ENCODE peak calls at places on chromosome 15, in six cellular contexts. One of them, this sample, is unnamed.

GRCh38 chr15:41561104-41561776 is 2.2 kb downstream of the TYRO3 start:
- DNase-seq in transverse colon: no peak
- DNase-seq in uterus: no peak
- DNase-seq in tibial nerve: no peak
- DNase-seq in IMR-90: no peak
- DNase-seq in adrenal gland: no peak
- DNase-seq in this sample: no peak

GRCh38 chr15:40763801-40764765 is at the start of gene GCHFR:
- DNase-seq in transverse colon: peak
- DNase-seq in tibial nerve: peak
- DNase-seq in uterus: peak
- DNase-seq in adrenal gland: peak
- DNase-seq in IMR-90: peak
- DNase-seq in this sample: peak

GRCh38 chr15:42036991-42037390 is 16.1 kb upstream of the PLA2G4E start:
- DNase-seq in adrenal gland: no peak
- DNase-seq in IMR-90: no peak
- DNase-seq in tibial nerve: no peak
- DNase-seq in transverse colon: no peak
- DNase-seq in uterus: no peak
- DNase-seq in this sample: no peak

GRCh38 chr15:22956257-22956979 is 23.8 kb downstream of the CYFIP1 start:
- DNase-seq in tibial nerve: no peak
- DNase-seq in adrenal gland: no peak
- DNase-seq in uterus: no peak
- DNase-seq in transverse colon: no peak
- DNase-seq in IMR-90: no peak
- DNase-seq in this sample: no peak

GRCh38 chr15:61644550-61644949 is 415.4 kb upstream of the RORA start:
- DNase-seq in IMR-90: no peak
- DNase-seq in uterus: no peak
- DNase-seq in tibial nerve: no peak
- DNase-seq in adrenal gland: no peak
- DNase-seq in transverse colon: no peak
- DNase-seq in this sample: no peak

GRCh38 chr15:62472616-62473299 is 307.7 kb upstream of the C2CD4B start:
- DNase-seq in transverse colon: peak
- DNase-seq in IMR-90: no peak
- DNase-seq in adrenal gland: no peak
- DNase-seq in tibial nerve: no peak
- DNase-seq in uterus: no peak
- DNase-seq in this sample: no peak

GRCh38 chr15:100336061-100336460 is 5.7 kb downstream of the ADAMTS17 start:
- DNase-seq in uterus: no peak
- DNase-seq in IMR-90: no peak
- DNase-seq in adrenal gland: no peak
- DNase-seq in transverse colon: no peak
- DNase-seq in tibial nerve: no peak
- DNase-seq in this sample: no peak

GRCh38 chr15:58498821-58499580 is 67.2 kb downstream of the LIPC start:
- DNase-seq in IMR-90: peak
- DNase-seq in transverse colon: no peak
- DNase-seq in adrenal gland: no peak
- DNase-seq in uterus: no peak
- DNase-seq in tibial nerve: no peak
- DNase-seq in this sample: no peak

GRCh38 chr15:82873000-82873680 is 63.7 kb downstream of the WHAMM start:
- DNase-seq in uterus: no peak
- DNase-seq in tibial nerve: no peak
- DNase-seq in adrenal gland: no peak
- DNase-seq in IMR-90: no peak
- DNase-seq in transverse colon: no peak
- DNase-seq in this sample: no peak

GRCh38 chr15:88385078-88385700 is 82.0 kb downstream of the MRPL46 start:
- DNase-seq in uterus: no peak
- DNase-seq in tibial nerve: no peak
- DNase-seq in adrenal gland: no peak
- DNase-seq in transverse colon: no peak
- DNase-seq in IMR-90: peak
- DNase-seq in this sample: no peak

GRCh38 chr15:98017150-98017964 is 56.9 kb downstream of the ARRDC4 start:
- DNase-seq in uterus: no peak
- DNase-seq in IMR-90: no peak
- DNase-seq in tibial nerve: no peak
- DNase-seq in adrenal gland: no peak
- DNase-seq in transverse colon: no peak
- DNase-seq in this sample: no peak

GRCh38 chr15:33226559-33227181 is 32.2 kb upstream of the FMN1 start:
- DNase-seq in adrenal gland: peak
- DNase-seq in transverse colon: peak
- DNase-seq in IMR-90: no peak
- DNase-seq in tibial nerve: peak
- DNase-seq in uterus: peak
- DNase-seq in this sample: peak

GRCh38 chr15:94286581-94286980 is 55.2 kb downstream of the MCTP2 start:
- DNase-seq in uterus: no peak
- DNase-seq in transverse colon: no peak
- DNase-seq in IMR-90: no peak
- DNase-seq in tibial nerve: no peak
- DNase-seq in adrenal gland: no peak
- DNase-seq in this sample: peak

GRCh38 chr15:41218851-41219250 is 11.7 kb downstream of the EXD1 start:
- DNase-seq in tibial nerve: no peak
- DNase-seq in adrenal gland: no peak
- DNase-seq in IMR-90: no peak
- DNase-seq in transverse colon: no peak
- DNase-seq in uterus: no peak
- DNase-seq in this sample: no peak

GRCh38 chr15:60695713-60696522 is 217.0 kb upstream of the ICE2 start:
- DNase-seq in uterus: no peak
- DNase-seq in IMR-90: peak
- DNase-seq in transverse colon: no peak
- DNase-seq in tibial nerve: no peak
- DNase-seq in adrenal gland: no peak
- DNase-seq in this sample: no peak

GRCh38 chr15:60733196-60733595 is 254.3 kb upstream of the ICE2 start:
- DNase-seq in transverse colon: no peak
- DNase-seq in adrenal gland: no peak
- DNase-seq in IMR-90: no peak
- DNase-seq in uterus: no peak
- DNase-seq in tibial nerve: no peak
- DNase-seq in this sample: no peak

GRCh38 chr15:89017370-89018066 is 70.7 kb upstream of the ABHD2 start:
- DNase-seq in adrenal gland: peak
- DNase-seq in IMR-90: peak
- DNase-seq in transverse colon: peak
- DNase-seq in uterus: peak
- DNase-seq in tibial nerve: peak
- DNase-seq in this sample: peak

GRCh38 chr15:89129123-89129815 is 41.0 kb downstream of the ABHD2 start:
- DNase-seq in transverse colon: peak
- DNase-seq in IMR-90: peak
- DNase-seq in adrenal gland: no peak
- DNase-seq in tibial nerve: no peak
- DNase-seq in uterus: peak
- DNase-seq in this sample: peak

DNA sequence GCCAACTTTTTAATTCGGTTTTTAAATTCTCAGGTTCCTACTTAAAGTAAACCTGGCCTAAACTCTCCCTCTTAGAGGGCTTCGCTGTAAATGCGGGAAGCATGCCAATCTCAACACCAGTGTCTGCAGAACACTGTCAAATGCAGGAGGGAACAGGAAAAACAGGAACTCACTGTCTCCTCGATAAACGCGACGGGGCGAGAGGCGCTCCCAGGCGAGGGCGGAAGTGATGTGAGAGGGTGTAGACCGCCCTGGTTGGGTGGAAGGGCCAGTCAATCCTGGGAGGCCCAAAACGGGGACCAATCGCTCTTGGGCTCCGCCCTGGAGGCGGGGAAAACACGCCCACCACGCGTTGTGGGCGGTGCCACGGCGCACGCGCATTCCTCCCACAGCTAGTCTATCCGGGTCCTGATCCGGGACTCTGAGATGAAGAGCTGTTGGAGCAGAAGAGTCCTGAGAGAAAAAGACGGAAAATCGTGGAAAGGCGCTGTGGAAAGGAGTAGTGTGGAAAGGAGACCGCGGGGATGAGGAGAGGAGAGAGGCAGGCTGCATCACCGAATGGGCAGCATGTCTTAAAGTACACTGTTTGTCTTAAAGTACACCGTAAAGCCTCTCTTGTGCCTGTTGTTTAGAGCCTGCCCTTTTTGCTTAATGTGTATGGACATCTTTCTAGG is 27.1 kb downstream of the SLC28A2 start:
- DNase-seq in adrenal gland: peak
- DNase-seq in IMR-90: peak
- DNase-seq in transverse colon: peak
- DNase-seq in uterus: peak
- DNase-seq in tibial nerve: peak
- DNase-seq in this sample: peak
- TF ChIP-seq POLR2A in adrenal gland: peak
- TF ChIP-seq POLR2A in IMR-90: peak
- TF ChIP-seq POLR2A in transverse colon: peak
- TF ChIP-seq POLR2A in uterus: peak
- TF ChIP-seq POLR2A in tibial nerve: peak
- TF ChIP-seq POLR2A in this sample: peak

DNA sequence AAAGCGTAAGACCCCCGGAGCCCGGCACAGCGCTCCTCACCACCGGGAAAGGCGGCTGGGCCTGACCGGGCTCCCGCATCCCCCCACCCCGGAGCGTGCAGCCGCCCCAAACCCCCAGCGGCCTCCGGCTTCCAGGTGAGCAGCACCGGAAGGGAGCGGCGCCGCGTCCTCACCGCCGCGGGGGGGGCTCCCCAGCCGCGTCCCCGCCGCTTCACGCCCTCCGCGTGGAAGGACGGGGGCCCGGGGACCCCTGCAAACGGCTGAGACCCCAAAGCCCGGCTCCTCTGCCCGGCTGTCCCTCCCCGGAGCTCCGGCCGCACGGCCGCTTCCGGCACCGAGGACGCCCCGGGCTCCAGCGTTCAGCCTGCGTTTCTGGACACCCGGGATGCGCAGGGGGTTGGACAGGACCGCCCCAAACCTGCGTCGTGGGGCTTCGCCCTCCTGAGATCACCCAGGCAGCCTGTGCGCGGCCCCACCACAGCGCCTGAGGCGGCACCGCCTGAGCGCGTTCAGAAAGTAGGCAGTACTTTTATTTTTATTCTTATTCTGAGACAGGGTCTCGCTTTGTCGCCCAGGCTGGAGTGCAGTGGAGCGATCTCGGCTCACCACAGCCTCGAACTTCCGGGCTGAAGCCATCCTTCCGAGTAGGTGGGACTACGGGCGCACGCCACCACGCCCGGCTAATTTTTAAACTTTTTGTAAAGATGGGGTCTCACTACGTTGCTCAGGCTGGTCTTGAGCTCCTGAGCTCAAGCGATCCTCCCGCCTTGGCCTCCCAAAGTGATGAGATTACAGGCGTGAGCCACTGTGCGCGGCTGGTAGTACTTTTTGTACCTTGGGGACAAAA is 51.6 kb upstream of the BLM start:
- DNase-seq in uterus: peak
- DNase-seq in adrenal gland: peak
- DNase-seq in tibial nerve: peak
- DNase-seq in IMR-90: peak
- DNase-seq in transverse colon: peak
- DNase-seq in this sample: peak
- TF ChIP-seq POLR2A in uterus: peak
- TF ChIP-seq POLR2A in adrenal gland: peak
- TF ChIP-seq POLR2A in tibial nerve: peak
- TF ChIP-seq POLR2A in IMR-90: peak
- TF ChIP-seq POLR2A in transverse colon: peak
- TF ChIP-seq POLR2A in this sample: peak

DNA sequence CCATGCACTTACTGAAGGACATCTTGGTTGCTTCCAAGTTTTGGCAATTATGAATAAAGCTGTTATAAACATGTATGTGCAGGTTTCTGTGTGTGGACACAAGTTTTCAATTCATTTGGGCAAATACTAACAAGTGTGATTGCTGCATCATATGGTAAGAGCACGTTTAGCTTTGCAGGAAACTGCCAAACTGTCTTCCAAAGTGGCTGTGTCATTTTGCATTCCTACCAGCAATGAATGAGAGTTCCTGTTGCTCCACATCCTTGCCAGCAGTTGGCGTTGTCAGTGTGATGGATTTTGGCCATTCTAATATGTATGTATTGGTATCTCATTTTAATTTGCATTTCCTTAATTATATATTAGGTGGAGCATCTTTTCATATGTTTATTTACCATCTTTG is 280.1 kb downstream of the SV2B start:
- DNase-seq in IMR-90: no peak
- DNase-seq in tibial nerve: no peak
- DNase-seq in adrenal gland: no peak
- DNase-seq in transverse colon: no peak
- DNase-seq in uterus: no peak
- DNase-seq in this sample: no peak
- TF ChIP-seq POLR2A in IMR-90: no peak
- TF ChIP-seq POLR2A in tibial nerve: no peak
- TF ChIP-seq POLR2A in adrenal gland: no peak
- TF ChIP-seq POLR2A in transverse colon: no peak
- TF ChIP-seq POLR2A in uterus: no peak
- TF ChIP-seq POLR2A in this sample: no peak

GRCh38 chr15:65133550-65134200 is at the start of gene PDCD7:
- DNase-seq in IMR-90: peak
- DNase-seq in uterus: peak
- DNase-seq in transverse colon: peak
- DNase-seq in adrenal gland: peak
- DNase-seq in tibial nerve: peak
- DNase-seq in this sample: peak
- TF ChIP-seq POLR2A in IMR-90: peak
- TF ChIP-seq POLR2A in uterus: peak
- TF ChIP-seq POLR2A in transverse colon: peak
- TF ChIP-seq POLR2A in adrenal gland: peak
- TF ChIP-seq POLR2A in tibial nerve: peak
- TF ChIP-seq POLR2A in this sample: peak

GRCh38 chr15:56245871-56246814 is 2.5 kb upstream of the RFX7 start:
- DNase-seq in uterus: peak
- DNase-seq in transverse colon: peak
- DNase-seq in IMR-90: peak
- DNase-seq in tibial nerve: peak
- DNase-seq in adrenal gland: peak
- DNase-seq in this sample: peak
- TF ChIP-seq POLR2A in uterus: no peak
- TF ChIP-seq POLR2A in transverse colon: no peak
- TF ChIP-seq POLR2A in IMR-90: no peak
- TF ChIP-seq POLR2A in tibial nerve: no peak
- TF ChIP-seq POLR2A in adrenal gland: no peak
- TF ChIP-seq POLR2A in this sample: peak

DNA sequence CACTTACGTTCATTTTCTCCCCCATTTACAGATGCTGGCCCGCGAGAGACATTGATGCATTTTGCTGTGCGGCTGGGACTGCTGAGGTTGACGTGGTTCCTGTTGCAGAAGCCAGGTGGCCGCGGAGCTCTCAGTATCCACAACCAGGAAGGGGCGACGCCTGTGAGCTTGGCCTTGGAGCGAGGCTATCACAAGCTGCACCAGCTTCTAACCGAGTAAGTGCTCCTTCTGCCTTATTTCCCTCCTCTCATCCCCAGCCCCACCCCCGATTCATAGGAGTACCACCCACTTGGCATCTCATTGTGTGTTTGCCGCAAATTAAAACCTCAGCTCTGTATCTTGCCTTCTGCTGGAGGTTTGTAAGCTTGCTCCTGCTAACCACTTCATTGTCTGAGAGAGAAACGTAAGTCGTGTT is 163.3 kb downstream of the AKAP13 start:
- DNase-seq in tibial nerve: peak
- DNase-seq in adrenal gland: peak
- DNase-seq in transverse colon: peak
- DNase-seq in IMR-90: no peak
- DNase-seq in uterus: peak
- DNase-seq in this sample: no peak
- TF ChIP-seq POLR2A in tibial nerve: peak
- TF ChIP-seq POLR2A in adrenal gland: peak
- TF ChIP-seq POLR2A in transverse colon: peak
- TF ChIP-seq POLR2A in IMR-90: no peak
- TF ChIP-seq POLR2A in uterus: no peak
- TF ChIP-seq POLR2A in this sample: no peak

This sample was measured in erythroblast.